ENCODE peak calls at places on chromosomes 2 and 18, in six cellular contexts. One of them, this sample, is unnamed.

GRCh38 chr2:215967590-215968373 is 45.6 kb downstream of the MREG start:
- DNase-seq in colonic mucosa: no peak
- DNase-seq in epithelial cell of esophagus: no peak
- DNase-seq in A549: no peak
- DNase-seq in H9: no peak
- DNase-seq in lower lobe of right lung: no peak
- DNase-seq in this sample: no peak

GRCh38 chr18:4157339-4157738 is 297.8 kb downstream of the DLGAP1 start:
- DNase-seq in H9: no peak
- DNase-seq in colonic mucosa: no peak
- DNase-seq in lower lobe of right lung: no peak
- DNase-seq in A549: no peak
- DNase-seq in epithelial cell of esophagus: no peak
- DNase-seq in this sample: no peak

GRCh38 chr2:127321306-127321705 is 27.4 kb upstream of the ERCC3 start:
- DNase-seq in A549: no peak
- DNase-seq in colonic mucosa: no peak
- DNase-seq in epithelial cell of esophagus: no peak
- DNase-seq in lower lobe of right lung: no peak
- DNase-seq in H9: no peak
- DNase-seq in this sample: no peak

GRCh38 chr2:126527836-126528490 is 128.0 kb upstream of the GYPC start:
- DNase-seq in lower lobe of right lung: peak; percentile 49
- DNase-seq in epithelial cell of esophagus: peak; percentile 3
- DNase-seq in H9: peak; percentile 80
- DNase-seq in A549: peak; percentile 3
- DNase-seq in colonic mucosa: peak; percentile 57
- DNase-seq in this sample: peak; percentile 91

GRCh38 chr2:30410217-30410616 is 36.8 kb upstream of the LCLAT1 start:
- DNase-seq in lower lobe of right lung: no peak
- DNase-seq in colonic mucosa: no peak
- DNase-seq in epithelial cell of esophagus: peak; percentile 91
- DNase-seq in A549: peak; percentile 53
- DNase-seq in H9: no peak
- DNase-seq in this sample: no peak

GRCh38 chr2:60028819-60029218 is 524.6 kb downstream of the BCL11A start:
- DNase-seq in epithelial cell of esophagus: peak; percentile 27
- DNase-seq in lower lobe of right lung: no peak
- DNase-seq in H9: no peak
- DNase-seq in A549: no peak
- DNase-seq in colonic mucosa: no peak
- DNase-seq in this sample: no peak

GRCh38 chr2:86420913-86421312 is 20.3 kb upstream of the KDM3A start:
- DNase-seq in H9: no peak
- DNase-seq in epithelial cell of esophagus: no peak
- DNase-seq in lower lobe of right lung: no peak
- DNase-seq in colonic mucosa: no peak
- DNase-seq in A549: no peak
- DNase-seq in this sample: no peak

GRCh38 chr18:76913583-76913982 is 91.2 kb downstream of the ZNF236 start:
- DNase-seq in colonic mucosa: peak; percentile 47
- DNase-seq in lower lobe of right lung: no peak
- DNase-seq in epithelial cell of esophagus: no peak
- DNase-seq in A549: no peak
- DNase-seq in H9: no peak
- DNase-seq in this sample: no peak

GRCh38 chr2:43462866-43463641 is 132.8 kb downstream of the THADA start:
- DNase-seq in colonic mucosa: peak; percentile 59
- DNase-seq in A549: no peak
- DNase-seq in H9: no peak
- DNase-seq in epithelial cell of esophagus: no peak
- DNase-seq in lower lobe of right lung: no peak
- DNase-seq in this sample: no peak

GRCh38 chr2:113111823-113112287 is 15.5 kb upstream of the IL1RN start:
- DNase-seq in colonic mucosa: no peak
- DNase-seq in lower lobe of right lung: no peak
- DNase-seq in H9: no peak
- DNase-seq in A549: no peak
- DNase-seq in epithelial cell of esophagus: peak; percentile 83
- DNase-seq in this sample: peak; percentile 86

GRCh38 chr2:112793449-112793978 is 9.2 kb upstream of the IL1A start:
- DNase-seq in A549: no peak
- DNase-seq in H9: no peak
- DNase-seq in colonic mucosa: no peak
- DNase-seq in epithelial cell of esophagus: peak; percentile 80
- DNase-seq in lower lobe of right lung: no peak
- DNase-seq in this sample: no peak

GRCh38 chr2:107448160-107448559 is 378.5 kb upstream of the RGPD4 start:
- DNase-seq in A549: no peak
- DNase-seq in epithelial cell of esophagus: no peak
- DNase-seq in lower lobe of right lung: no peak
- DNase-seq in H9: no peak
- DNase-seq in colonic mucosa: no peak
- DNase-seq in this sample: no peak

GRCh38 chr2:187580462-187581124 is 26.4 kb upstream of the TFPI start:
- DNase-seq in colonic mucosa: no peak
- DNase-seq in lower lobe of right lung: no peak
- DNase-seq in A549: peak; percentile 7
- DNase-seq in H9: no peak
- DNase-seq in epithelial cell of esophagus: peak; percentile 69
- DNase-seq in this sample: no peak

GRCh38 chr2:12824304-12824761 is 107.6 kb downstream of the TRIB2 start:
- DNase-seq in epithelial cell of esophagus: no peak
- DNase-seq in H9: no peak
- DNase-seq in lower lobe of right lung: no peak
- DNase-seq in A549: no peak
- DNase-seq in colonic mucosa: no peak
- DNase-seq in this sample: no peak

GRCh38 chr2:39659765-39660611 is 5.7 kb upstream of the TMEM178A start:
- DNase-seq in epithelial cell of esophagus: peak; percentile 39
- DNase-seq in lower lobe of right lung: no peak
- DNase-seq in colonic mucosa: no peak
- DNase-seq in H9: no peak
- DNase-seq in A549: no peak
- DNase-seq in this sample: no peak

GRCh38 chr2:186641132-186641806 is 51.4 kb downstream of the ITGAV start:
- DNase-seq in H9: no peak
- DNase-seq in epithelial cell of esophagus: no peak
- DNase-seq in colonic mucosa: no peak
- DNase-seq in lower lobe of right lung: no peak
- DNase-seq in A549: no peak
- DNase-seq in this sample: no peak

GRCh38 chr18:49178736-49179135 is 228.0 kb upstream of the SMAD7 start:
- DNase-seq in colonic mucosa: peak; percentile 29
- DNase-seq in A549: peak; percentile 10
- DNase-seq in lower lobe of right lung: no peak
- DNase-seq in H9: no peak
- DNase-seq in epithelial cell of esophagus: peak; percentile 39
- DNase-seq in this sample: no peak

GRCh38 chr2:45649457-45649854 is 2.0 kb upstream of the PRKCE start:
- DNase-seq in epithelial cell of esophagus: peak; percentile 23
- DNase-seq in colonic mucosa: no peak
- DNase-seq in H9: no peak
- DNase-seq in lower lobe of right lung: no peak
- DNase-seq in A549: no peak
- DNase-seq in this sample: no peak

GRCh38 chr2:127770973-127771735 is 39.8 kb downstream of the WDR33 start:
- DNase-seq in epithelial cell of esophagus: peak; percentile 95
- DNase-seq in lower lobe of right lung: no peak
- DNase-seq in A549: peak; percentile 13
- DNase-seq in H9: no peak
- DNase-seq in colonic mucosa: no peak
- DNase-seq in this sample: no peak

GRCh38 chr2:216774620-216775019 is 79.3 kb upstream of the IGFBP5 start:
- DNase-seq in colonic mucosa: no peak
- DNase-seq in H9: no peak
- DNase-seq in lower lobe of right lung: no peak
- DNase-seq in A549: no peak
- DNase-seq in epithelial cell of esophagus: no peak
- DNase-seq in this sample: no peak

GRCh38 chr2:239574434-239575156 is 173.8 kb upstream of the HDAC4 start:
- DNase-seq in lower lobe of right lung: peak; percentile 39
- DNase-seq in A549: no peak
- DNase-seq in H9: no peak
- DNase-seq in epithelial cell of esophagus: no peak
- DNase-seq in colonic mucosa: no peak
- DNase-seq in this sample: no peak

GRCh38 chr2:141863964-141864363 is 266.9 kb downstream of the LRP1B start:
- DNase-seq in epithelial cell of esophagus: no peak
- DNase-seq in lower lobe of right lung: no peak
- DNase-seq in colonic mucosa: no peak
- DNase-seq in A549: no peak
- DNase-seq in H9: no peak
- DNase-seq in this sample: no peak

GRCh38 chr2:221502270-221502973 is 69.7 kb downstream of the EPHA4 start:
- DNase-seq in colonic mucosa: no peak
- DNase-seq in H9: no peak
- DNase-seq in A549: no peak
- DNase-seq in epithelial cell of esophagus: peak; percentile 76
- DNase-seq in lower lobe of right lung: no peak
- DNase-seq in this sample: no peak

GRCh38 chr2:18412980-18413793 is 147.3 kb downstream of the RDH14 start:
- DNase-seq in H9: no peak
- DNase-seq in colonic mucosa: no peak
- DNase-seq in A549: no peak
- DNase-seq in lower lobe of right lung: no peak
- DNase-seq in epithelial cell of esophagus: no peak
- DNase-seq in this sample: no peak

GRCh38 chr2:143397886-143398614 is 268.8 kb downstream of the ARHGAP15 start:
- DNase-seq in epithelial cell of esophagus: peak; percentile 63
- DNase-seq in lower lobe of right lung: no peak
- DNase-seq in colonic mucosa: no peak
- DNase-seq in A549: no peak
- DNase-seq in H9: no peak
- DNase-seq in this sample: no peak

GRCh38 chr2:168848220-168848619 is 42.0 kb downstream of the SPC25 start:
- DNase-seq in H9: no peak
- DNase-seq in A549: no peak
- DNase-seq in colonic mucosa: no peak
- DNase-seq in epithelial cell of esophagus: no peak
- DNase-seq in lower lobe of right lung: no peak
- DNase-seq in this sample: no peak

GRCh38 chr2:168852487-168852886 is 37.7 kb downstream of the SPC25 start:
- DNase-seq in H9: no peak
- DNase-seq in epithelial cell of esophagus: no peak
- DNase-seq in A549: no peak
- DNase-seq in colonic mucosa: no peak
- DNase-seq in lower lobe of right lung: no peak
- DNase-seq in this sample: peak; percentile 39

GRCh38 chr2:168851674-168852320 is 38.4 kb downstream of the SPC25 start:
- DNase-seq in epithelial cell of esophagus: peak; percentile 93
- DNase-seq in colonic mucosa: no peak
- DNase-seq in H9: no peak
- DNase-seq in lower lobe of right lung: no peak
- DNase-seq in A549: no peak
- DNase-seq in this sample: peak; percentile 82

GRCh38 chr2:168850846-168851245 is 39.4 kb downstream of the SPC25 start:
- DNase-seq in epithelial cell of esophagus: no peak
- DNase-seq in H9: no peak
- DNase-seq in A549: no peak
- DNase-seq in colonic mucosa: no peak
- DNase-seq in lower lobe of right lung: no peak
- DNase-seq in this sample: no peak

DNA sequence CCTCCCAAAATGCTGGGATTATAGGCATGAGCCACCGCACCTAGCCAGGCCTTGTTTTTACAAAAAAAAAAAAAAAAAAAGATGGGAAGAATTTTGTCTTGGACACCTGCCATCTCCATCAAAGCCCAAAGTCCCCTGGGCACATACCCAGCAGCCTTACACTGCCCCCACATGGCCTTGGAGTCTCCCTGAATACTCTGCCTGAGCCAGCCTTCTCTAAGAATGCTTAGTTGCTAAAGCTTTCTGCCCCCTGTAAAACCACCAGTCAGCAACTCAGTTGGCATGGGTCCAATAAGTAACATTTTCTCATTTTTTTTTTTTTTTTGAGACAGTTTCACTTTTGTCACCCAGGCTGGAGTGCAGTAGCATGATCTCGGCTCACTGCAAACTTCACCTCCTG is 40.6 kb downstream of the SPC25 start:
- DNase-seq in colonic mucosa: peak; percentile 55
- DNase-seq in lower lobe of right lung: no peak
- DNase-seq in H9: peak; percentile 41
- DNase-seq in A549: no peak
- DNase-seq in epithelial cell of esophagus: peak; percentile 11
- DNase-seq in this sample: no peak
- TF ChIP-seq CTCF in colonic mucosa: peak; percentile 32
- TF ChIP-seq CTCF in lower lobe of right lung: peak; percentile 37
- TF ChIP-seq CTCF in H9: peak; percentile 56
- TF ChIP-seq CTCF in A549: no peak
- TF ChIP-seq CTCF in epithelial cell of esophagus: peak; percentile 13
- TF ChIP-seq CTCF in this sample: no peak

GRCh38 chr2:71423817-71424420 is 29.4 kb upstream of the DYSF start:
- DNase-seq in colonic mucosa: no peak
- DNase-seq in A549: no peak
- DNase-seq in H9: no peak
- DNase-seq in lower lobe of right lung: no peak
- DNase-seq in epithelial cell of esophagus: no peak
- DNase-seq in this sample: no peak
- TF ChIP-seq CTCF in colonic mucosa: no peak
- TF ChIP-seq CTCF in A549: no peak
- TF ChIP-seq CTCF in H9: no peak
- TF ChIP-seq CTCF in lower lobe of right lung: no peak
- TF ChIP-seq CTCF in epithelial cell of esophagus: no peak
- TF ChIP-seq CTCF in this sample: no peak

DNA sequence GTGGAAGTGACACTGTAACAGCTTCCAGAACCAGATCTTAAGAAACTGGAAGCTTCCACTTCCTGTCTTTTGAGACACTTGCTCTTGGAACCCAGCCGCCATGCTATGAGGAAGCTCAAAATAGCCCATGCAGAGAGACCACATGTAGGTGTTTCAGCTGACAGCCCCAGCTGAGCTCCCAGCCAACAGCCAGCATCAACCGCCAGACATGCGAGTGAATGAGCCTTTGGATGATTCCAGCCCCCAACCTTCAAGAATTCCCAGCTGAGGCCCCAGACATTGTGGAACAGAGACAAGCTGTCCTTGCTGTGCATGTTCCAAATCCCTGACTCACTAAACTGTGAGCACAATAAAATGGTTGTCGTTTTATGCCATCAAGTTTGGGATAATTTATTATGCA is 27.9 kb downstream of the ACVR1 start:
- DNase-seq in H9: no peak
- DNase-seq in lower lobe of right lung: no peak
- DNase-seq in A549: no peak
- DNase-seq in epithelial cell of esophagus: no peak
- DNase-seq in colonic mucosa: no peak
- DNase-seq in this sample: no peak
- TF ChIP-seq CTCF in H9: no peak
- TF ChIP-seq CTCF in lower lobe of right lung: no peak
- TF ChIP-seq CTCF in A549: no peak
- TF ChIP-seq CTCF in epithelial cell of esophagus: no peak
- TF ChIP-seq CTCF in colonic mucosa: no peak
- TF ChIP-seq CTCF in this sample: no peak

DNA sequence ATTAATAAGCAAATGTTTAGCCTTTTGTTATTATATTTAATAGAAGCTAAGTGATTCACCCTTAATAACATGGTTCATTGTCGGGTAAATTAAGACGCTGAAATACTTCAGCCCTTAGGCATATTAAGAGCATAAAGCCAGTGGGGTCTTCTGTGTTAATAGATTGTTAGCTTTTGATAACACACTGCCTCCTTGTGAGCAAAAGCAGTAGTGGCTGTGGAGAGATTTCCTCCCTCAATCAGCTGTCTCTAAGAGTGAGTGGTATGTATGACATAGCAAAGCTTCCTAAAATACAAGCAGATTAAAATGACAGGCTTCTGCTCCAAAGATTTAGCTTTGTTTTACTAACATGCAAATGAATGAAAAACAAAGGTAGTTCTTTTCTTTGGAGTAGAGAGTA is 143.7 kb upstream of the SYT4 start:
- DNase-seq in lower lobe of right lung: no peak
- DNase-seq in colonic mucosa: no peak
- DNase-seq in A549: no peak
- DNase-seq in H9: peak; percentile 28
- DNase-seq in epithelial cell of esophagus: no peak
- DNase-seq in this sample: no peak
- TF ChIP-seq CTCF in lower lobe of right lung: no peak
- TF ChIP-seq CTCF in colonic mucosa: no peak
- TF ChIP-seq CTCF in A549: no peak
- TF ChIP-seq CTCF in H9: peak; percentile 81
- TF ChIP-seq CTCF in epithelial cell of esophagus: no peak
- TF ChIP-seq CTCF in this sample: no peak